ENCODE peak calls at places on chromosome 5, in four cellular contexts. P is GM12878, R is H1, N is K562. X is an unnamed sample.

GRCh38 chr5:11931638-11932037 is 27.4 kb upstream of the CTNND2 start:
- DNase-seq in R (no peak), N (no peak), P (no peak), X (no peak)

GRCh38 chr5:78522476-78523105 is 126.0 kb downstream of the LHFPL2 start:
- DNase-seq in R (no peak), N (no peak), P (no peak), X (no peak)

GRCh38 chr5:142749321-142749720 is 20.9 kb upstream of the ARHGAP26 start:
- DNase-seq in R (no peak), N (no peak), P (no peak), X (no peak)

GRCh38 chr5:145775893-145776444 is 59.2 kb downstream of the PRELID2 start:
- DNase-seq in R (no peak), P (no peak), N (no peak), X (peak)

GRCh38 chr5:133108481-133108921 is 56.7 kb downstream of the HSPA4 start:
- DNase-seq in P (no peak), R (no peak), N (no peak), X (no peak)

GRCh38 chr5:173823721-173824567 is 64.2 kb upstream of the CPEB4 start:
- DNase-seq in N (no peak), R (no peak), P (no peak), X (peak)

GRCh38 chr5:82335807-82336206 is 57.7 kb upstream of the RPS23 start:
- DNase-seq in N (no peak), P (no peak), R (no peak), X (no peak)

GRCh38 chr5:39835371-39835770 is 410.6 kb upstream of the DAB2 start:
- DNase-seq in R (no peak), N (no peak), P (no peak), X (no peak)

GRCh38 chr5:172413601-172414000 is 40.7 kb downstream of the SH3PXD2B start:
- DNase-seq in R (no peak), P (no peak), N (no peak), X (no peak)

GRCh38 chr5:143641549-143641955 is 170.4 kb upstream of the HMHB1 start:
- DNase-seq in R (no peak), N (no peak), P (peak), X (no peak)

GRCh38 chr5:126003309-126003708 is 419.9 kb upstream of the GRAMD2B start:
- DNase-seq in R (no peak), N (no peak), P (no peak), X (no peak)

GRCh38 chr5:102971693-102972293 is 148.1 kb downstream of the GIN1 start:
- DNase-seq in P (no peak), N (no peak), R (no peak), X (peak)

GRCh38 chr5:107157811-107158210 is 512.9 kb downstream of the EFNA5 start:
- DNase-seq in N (no peak), R (no peak), P (no peak), X (no peak)

GRCh38 chr5:90709323-90710148 is 150.9 kb downstream of the ADGRV1 start:
- DNase-seq in N (peak), P (no peak), R (peak), X (peak)

GRCh38 chr5:7850241-7850532 is 746 bp downstream of the CFAP90 start:
- DNase-seq in N (no peak), P (no peak), R (no peak), X (peak)

GRCh38 chr5:117177302-117177701 is 602.7 kb upstream of the SEMA6A start:
- DNase-seq in N (no peak), P (no peak), R (no peak), X (peak)

GRCh38 chr5:81017320-81017719 is 57.2 kb downstream of the RASGRF2 start:
- DNase-seq in P (no peak), N (no peak), R (no peak), X (no peak)

GRCh38 chr5:68478306-68479091 is 262.9 kb downstream of the PIK3R1 start:
- DNase-seq in R (no peak), P (no peak), N (no peak), X (no peak)

GRCh38 chr5:60677831-60678664 is 21.9 kb downstream of the DEPDC1B start:
- DNase-seq in R (no peak), P (peak), N (peak), X (peak)

GRCh38 chr5:175585573-175585972 is 72.3 kb upstream of the HRH2 start:
- DNase-seq in R (no peak), N (no peak), P (no peak), X (no peak)

GRCh38 chr5:32182463-32183081 is 8.5 kb upstream of the GOLPH3 start:
- DNase-seq in P (peak), N (no peak), R (no peak), X (no peak)

GRCh38 chr5:74167206-74167929 is 473.2 kb downstream of the ENC1 start:
- DNase-seq in P (no peak), R (no peak), N (no peak), X (no peak)

GRCh38 chr5:172175263-172175719 is 12.7 kb downstream of the STK10 start:
- DNase-seq in R (no peak), P (peak), N (peak), X (peak)

GRCh38 chr5:77376624-77377023 is 115.5 kb downstream of the WDR41 start:
- DNase-seq in P (no peak), N (no peak), R (no peak), X (no peak)

GRCh38 chr5:4880304-4880741 is 259.8 kb upstream of the ADAMTS16 start:
- DNase-seq in R (no peak), N (no peak), P (no peak), X (no peak)

GRCh38 chr5:173796746-173797495 is 91.2 kb upstream of the CPEB4 start:
- DNase-seq in R (no peak), P (no peak), N (peak), X (no peak)

GRCh38 chr5:37792976-37793328 is 46.9 kb downstream of the GDNF start:
- DNase-seq in R (no peak), N (no peak), P (no peak), X (no peak)

DNA sequence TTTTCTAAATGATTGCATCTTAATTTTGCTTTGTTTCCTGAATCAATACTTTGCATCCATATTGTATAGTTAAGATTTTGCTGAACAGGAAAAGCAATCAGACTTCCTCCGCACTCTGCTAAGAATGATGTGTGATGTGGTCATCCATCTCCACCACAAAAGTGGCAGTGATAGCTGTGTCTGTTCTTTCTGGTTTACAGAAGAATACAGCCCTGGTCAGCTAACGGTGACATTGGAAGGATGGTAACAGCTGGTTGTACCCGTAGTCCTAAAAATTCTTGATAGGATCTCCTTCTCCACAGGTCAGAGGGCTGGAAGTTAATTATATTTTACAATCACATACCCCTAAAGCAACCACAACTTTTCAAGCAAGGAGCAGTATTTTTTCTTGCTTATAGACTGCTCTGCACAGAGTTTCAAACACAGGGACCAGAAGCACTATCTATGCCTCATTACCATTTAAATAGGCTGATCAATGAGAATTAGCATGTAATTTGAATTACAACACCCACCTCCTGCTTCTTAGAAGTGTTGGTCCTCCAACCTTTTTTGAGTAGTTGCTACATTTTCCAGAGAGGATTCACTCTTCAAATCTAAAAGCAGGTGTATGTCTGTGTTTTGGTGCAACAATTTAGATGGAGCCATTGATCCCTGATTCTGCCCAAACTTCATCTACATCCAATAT is 1191.9 kb upstream of the NUDT12 start:
- DNase-seq in R (no peak), N (no peak), P (no peak), X (no peak)
- TF ChIP-seq BRCA1 in R (no peak), N (no peak), P (no peak), X (no peak)

GRCh38 chr5:54882841-54883240 is 102.6 kb downstream of the ESM1 start:
- DNase-seq in P (no peak), N (no peak), R (peak), X (no peak)
- TF ChIP-seq CHD2 in P (no peak), N (no peak), R (no peak), X (no peak)

DNA sequence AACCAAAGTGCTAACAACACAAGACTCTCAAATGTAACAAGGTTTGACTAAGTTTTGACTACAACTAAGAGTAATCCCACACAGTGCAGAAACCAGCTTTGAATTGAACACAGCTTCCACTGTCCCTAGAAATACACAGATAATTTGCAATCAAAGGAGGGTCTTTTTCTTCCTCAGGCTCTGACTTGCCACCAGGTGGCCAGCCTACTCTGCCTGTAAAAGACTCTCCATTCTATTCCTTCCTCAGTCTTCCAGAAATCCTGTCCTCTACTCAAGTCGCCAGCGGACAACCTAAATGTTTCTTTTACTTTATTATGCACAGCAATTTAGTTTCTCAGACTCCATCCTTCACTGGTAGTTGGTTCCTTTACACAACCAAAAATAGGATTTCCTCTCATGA is 32.2 kb upstream of the MCTP1 start:
- DNase-seq in P (no peak), N (no peak), R (no peak), X (no peak)
- TF ChIP-seq BRCA1 in P (no peak), N (no peak), R (no peak), X (no peak)

GRCh38 chr5:33317271-33317670 is 123.5 kb upstream of the TARS1 start:
- DNase-seq in N (no peak), P (no peak), R (no peak), X (no peak)
- TF ChIP-seq CHD2 in N (no peak), P (no peak), R (no peak), X (no peak)

GRCh38 chr5:124504081-124504916 is 242.1 kb downstream of the ZNF608 start:
- DNase-seq in P (no peak), R (no peak), N (no peak), X (no peak)
- TF ChIP-seq BRCA1 in P (no peak), R (no peak), N (no peak), X (no peak)

GRCh38 chr5:111930905-111931461 is 174.0 kb upstream of the NREP start:
- DNase-seq in R (no peak), P (no peak), N (no peak), X (no peak)
- TF ChIP-seq CHD2 in R (no peak), P (no peak), N (no peak), X (no peak)

GRCh38 chr5:56481147-56481997 is 248.2 kb upstream of the ANKRD55 start:
- DNase-seq in R (peak), N (no peak), P (peak), X (peak)

GRCh38 chr5:56479701-56480304 is 246.7 kb upstream of the ANKRD55 start:
- DNase-seq in N (no peak), P (peak), R (no peak), X (no peak)

GRCh38 chr5:56479126-56479525 is 246.0 kb upstream of the ANKRD55 start:
- DNase-seq in R (no peak), N (no peak), P (no peak), X (no peak)

GRCh38 chr5:56480305-56481146 is 247.4 kb upstream of the ANKRD55 start:
- DNase-seq in P (peak), N (no peak), R (peak), X (peak)

DNA sequence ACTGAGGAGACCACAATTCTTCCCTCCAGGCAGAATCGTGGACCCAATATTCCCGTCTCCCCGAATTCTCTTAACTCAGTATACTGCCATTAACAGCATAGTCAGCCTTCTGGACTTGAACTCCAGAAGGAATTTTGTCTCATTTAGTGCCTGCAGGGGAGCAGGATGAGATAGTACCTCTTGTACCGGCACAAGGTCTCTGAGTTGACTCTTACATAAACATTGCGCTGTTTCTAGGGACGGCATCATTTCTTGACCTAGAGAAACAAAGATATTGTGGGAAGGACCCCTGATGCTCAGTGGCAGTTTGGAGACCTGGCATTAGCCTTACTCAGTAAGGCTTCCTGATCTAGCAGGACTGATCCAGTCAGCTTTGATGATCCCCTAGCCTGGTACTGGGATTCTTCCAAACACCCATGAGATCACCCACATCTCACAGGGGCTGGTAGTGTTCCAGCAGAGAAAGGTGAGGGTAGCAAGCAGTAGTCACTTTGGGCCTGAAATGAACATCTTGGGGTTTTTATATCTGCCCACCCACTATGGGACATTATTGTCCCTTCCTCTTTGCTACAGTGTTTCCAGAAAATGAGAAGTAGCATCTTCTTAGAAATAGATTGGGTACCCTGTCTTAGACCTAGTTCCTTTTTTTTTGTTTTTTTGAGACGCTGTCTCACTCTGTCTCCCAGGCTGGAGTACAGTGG is 249.0 kb upstream of the ANKRD55 start:
- DNase-seq in N (no peak), R (no peak), P (no peak), X (no peak)
- TF ChIP-seq BRCA1 in N (no peak), R (no peak), P (no peak), X (no peak)

X was measured in HepG2.